ENCODE peak calls at places on chromosomes 16 and 17, in ten cellular contexts. One of them, this sample, is unnamed.

GRCh38 chr17:16419929-16420271 is 4.5 kb downstream of the TRPV2 start:
- DNase-seq in A549: no peak
- DNase-seq in dorsolateral prefrontal cortex: no peak
- DNase-seq in osteoblast: peak; percentile 90
- DNase-seq in tibial nerve: no peak
- DNase-seq in heart left ventricle: no peak
- DNase-seq in mesothelial cell of epicardium: no peak
- DNase-seq in prostate gland: no peak
- DNase-seq in MCF 10A: peak; percentile 65
- DNase-seq in heart right ventricle: no peak
- DNase-seq in this sample: peak; percentile 90

GRCh38 chr17:31660684-31661083 is 198.4 kb downstream of the COPRS start:
- DNase-seq in dorsolateral prefrontal cortex: no peak
- DNase-seq in heart left ventricle: no peak
- DNase-seq in osteoblast: no peak
- DNase-seq in heart right ventricle: no peak
- DNase-seq in A549: no peak
- DNase-seq in prostate gland: no peak
- DNase-seq in mesothelial cell of epicardium: no peak
- DNase-seq in tibial nerve: no peak
- DNase-seq in MCF 10A: no peak
- DNase-seq in this sample: no peak

GRCh38 chr16:67341250-67341649 is 14.6 kb downstream of the LRRC36 start:
- DNase-seq in heart left ventricle: no peak
- DNase-seq in mesothelial cell of epicardium: no peak
- DNase-seq in tibial nerve: no peak
- DNase-seq in MCF 10A: no peak
- DNase-seq in prostate gland: no peak
- DNase-seq in dorsolateral prefrontal cortex: no peak
- DNase-seq in osteoblast: no peak
- DNase-seq in heart right ventricle: no peak
- DNase-seq in A549: no peak
- DNase-seq in this sample: no peak

GRCh38 chr16:11232852-11233726 is 22.9 kb downstream of the SOCS1 start:
- DNase-seq in A549: no peak
- DNase-seq in osteoblast: no peak
- DNase-seq in heart left ventricle: peak; percentile 37
- DNase-seq in prostate gland: no peak
- DNase-seq in mesothelial cell of epicardium: no peak
- DNase-seq in tibial nerve: no peak
- DNase-seq in MCF 10A: no peak
- DNase-seq in dorsolateral prefrontal cortex: no peak
- DNase-seq in heart right ventricle: peak; percentile 24
- DNase-seq in this sample: no peak

GRCh38 chr16:49620158-49620867 is 235.6 kb downstream of the ZNF423 start:
- DNase-seq in prostate gland: no peak
- DNase-seq in MCF 10A: peak; percentile 68
- DNase-seq in osteoblast: peak; percentile 95
- DNase-seq in mesothelial cell of epicardium: no peak
- DNase-seq in A549: peak; percentile 44
- DNase-seq in heart left ventricle: peak; percentile 78
- DNase-seq in dorsolateral prefrontal cortex: no peak
- DNase-seq in tibial nerve: peak; percentile 56
- DNase-seq in heart right ventricle: peak; percentile 74
- DNase-seq in this sample: peak; percentile 77

GRCh38 chr17:80111702-80112470 is 10.5 kb downstream of the GAA start:
- DNase-seq in mesothelial cell of epicardium: no peak
- DNase-seq in MCF 10A: no peak
- DNase-seq in A549: peak; percentile 36
- DNase-seq in dorsolateral prefrontal cortex: no peak
- DNase-seq in heart left ventricle: no peak
- DNase-seq in heart right ventricle: no peak
- DNase-seq in osteoblast: peak; percentile 81
- DNase-seq in prostate gland: no peak
- DNase-seq in tibial nerve: no peak
- DNase-seq in this sample: no peak

GRCh38 chr17:53749178-53749577 is 73.5 kb upstream of the KIF2B start:
- DNase-seq in A549: no peak
- DNase-seq in osteoblast: no peak
- DNase-seq in mesothelial cell of epicardium: no peak
- DNase-seq in dorsolateral prefrontal cortex: peak; percentile 9
- DNase-seq in MCF 10A: peak; percentile 66
- DNase-seq in heart right ventricle: no peak
- DNase-seq in tibial nerve: no peak
- DNase-seq in prostate gland: no peak
- DNase-seq in heart left ventricle: no peak
- DNase-seq in this sample: peak; percentile 82

GRCh38 chr17:1958134-1958881 is 66.8 kb downstream of the RTN4RL1 start:
- DNase-seq in MCF 10A: no peak
- DNase-seq in mesothelial cell of epicardium: no peak
- DNase-seq in prostate gland: no peak
- DNase-seq in A549: no peak
- DNase-seq in heart right ventricle: no peak
- DNase-seq in osteoblast: peak; percentile 51
- DNase-seq in heart left ventricle: no peak
- DNase-seq in tibial nerve: no peak
- DNase-seq in dorsolateral prefrontal cortex: no peak
- DNase-seq in this sample: no peak

GRCh38 chr16:50985733-50986132 is 165.3 kb downstream of the SALL1 start:
- DNase-seq in prostate gland: no peak
- DNase-seq in heart left ventricle: no peak
- DNase-seq in MCF 10A: no peak
- DNase-seq in heart right ventricle: no peak
- DNase-seq in dorsolateral prefrontal cortex: no peak
- DNase-seq in A549: no peak
- DNase-seq in mesothelial cell of epicardium: no peak
- DNase-seq in osteoblast: no peak
- DNase-seq in tibial nerve: no peak
- DNase-seq in this sample: no peak

GRCh38 chr17:42275527-42276358 is 448 bp downstream of the STAT5B start:
- DNase-seq in mesothelial cell of epicardium: no peak
- DNase-seq in MCF 10A: no peak
- DNase-seq in osteoblast: peak; percentile 88
- DNase-seq in prostate gland: no peak
- DNase-seq in heart right ventricle: no peak
- DNase-seq in heart left ventricle: peak; percentile 23
- DNase-seq in A549: no peak
- DNase-seq in dorsolateral prefrontal cortex: no peak
- DNase-seq in tibial nerve: no peak
- DNase-seq in this sample: peak; percentile 51

GRCh38 chr17:18167421-18167820 is 16.2 kb upstream of the ALKBH5 start:
- DNase-seq in tibial nerve: no peak
- DNase-seq in heart right ventricle: no peak
- DNase-seq in osteoblast: peak; percentile 83
- DNase-seq in mesothelial cell of epicardium: no peak
- DNase-seq in MCF 10A: no peak
- DNase-seq in heart left ventricle: no peak
- DNase-seq in prostate gland: no peak
- DNase-seq in A549: no peak
- DNase-seq in dorsolateral prefrontal cortex: no peak
- DNase-seq in this sample: no peak
- TF ChIP-seq CTCF in tibial nerve: no peak
- TF ChIP-seq CTCF in heart right ventricle: no peak
- TF ChIP-seq CTCF in osteoblast: no peak
- TF ChIP-seq CTCF in mesothelial cell of epicardium: no peak
- TF ChIP-seq CTCF in MCF 10A: no peak
- TF ChIP-seq CTCF in heart left ventricle: no peak
- TF ChIP-seq CTCF in prostate gland: no peak
- TF ChIP-seq CTCF in A549: no peak
- TF ChIP-seq CTCF in dorsolateral prefrontal cortex: no peak
- TF ChIP-seq CTCF in this sample: no peak

GRCh38 chr17:61482467-61482866 is 30.2 kb downstream of the TBX4 start:
- DNase-seq in tibial nerve: no peak
- DNase-seq in heart left ventricle: no peak
- DNase-seq in osteoblast: no peak
- DNase-seq in heart right ventricle: no peak
- DNase-seq in MCF 10A: no peak
- DNase-seq in A549: no peak
- DNase-seq in dorsolateral prefrontal cortex: no peak
- DNase-seq in prostate gland: no peak
- DNase-seq in mesothelial cell of epicardium: no peak
- DNase-seq in this sample: no peak

GRCh38 chr17:61479493-61480413 is 27.5 kb downstream of the TBX4 start:
- DNase-seq in heart left ventricle: no peak
- DNase-seq in mesothelial cell of epicardium: no peak
- DNase-seq in tibial nerve: no peak
- DNase-seq in heart right ventricle: no peak
- DNase-seq in dorsolateral prefrontal cortex: no peak
- DNase-seq in MCF 10A: no peak
- DNase-seq in A549: no peak
- DNase-seq in prostate gland: no peak
- DNase-seq in osteoblast: no peak
- DNase-seq in this sample: no peak

GRCh38 chr17:61483778-61484116 is 31.5 kb downstream of the TBX4 start:
- DNase-seq in mesothelial cell of epicardium: no peak
- DNase-seq in tibial nerve: no peak
- DNase-seq in A549: no peak
- DNase-seq in MCF 10A: no peak
- DNase-seq in heart right ventricle: no peak
- DNase-seq in prostate gland: no peak
- DNase-seq in dorsolateral prefrontal cortex: no peak
- DNase-seq in osteoblast: no peak
- DNase-seq in heart left ventricle: no peak
- DNase-seq in this sample: no peak

GRCh38 chr17:61480414-61480807 is 28.2 kb downstream of the TBX4 start:
- DNase-seq in osteoblast: no peak
- DNase-seq in prostate gland: no peak
- DNase-seq in MCF 10A: no peak
- DNase-seq in mesothelial cell of epicardium: no peak
- DNase-seq in heart right ventricle: no peak
- DNase-seq in dorsolateral prefrontal cortex: no peak
- DNase-seq in A549: no peak
- DNase-seq in tibial nerve: no peak
- DNase-seq in heart left ventricle: no peak
- DNase-seq in this sample: no peak

GRCh38 chr17:61481421-61481820 is 29.2 kb downstream of the TBX4 start:
- DNase-seq in heart left ventricle: no peak
- DNase-seq in MCF 10A: no peak
- DNase-seq in mesothelial cell of epicardium: no peak
- DNase-seq in heart right ventricle: no peak
- DNase-seq in osteoblast: no peak
- DNase-seq in A549: no peak
- DNase-seq in tibial nerve: no peak
- DNase-seq in prostate gland: no peak
- DNase-seq in dorsolateral prefrontal cortex: no peak
- DNase-seq in this sample: no peak
- TF ChIP-seq CTCF in heart left ventricle: no peak
- TF ChIP-seq CTCF in MCF 10A: no peak
- TF ChIP-seq CTCF in mesothelial cell of epicardium: no peak
- TF ChIP-seq CTCF in heart right ventricle: no peak
- TF ChIP-seq CTCF in osteoblast: no peak
- TF ChIP-seq CTCF in A549: no peak
- TF ChIP-seq CTCF in tibial nerve: no peak
- TF ChIP-seq CTCF in prostate gland: no peak
- TF ChIP-seq CTCF in dorsolateral prefrontal cortex: no peak
- TF ChIP-seq CTCF in this sample: no peak

GRCh38 chr16:77195411-77195810 is 3.8 kb upstream of the SYCE1L start:
- DNase-seq in heart left ventricle: no peak
- DNase-seq in MCF 10A: no peak
- DNase-seq in prostate gland: no peak
- DNase-seq in A549: no peak
- DNase-seq in mesothelial cell of epicardium: no peak
- DNase-seq in tibial nerve: no peak
- DNase-seq in dorsolateral prefrontal cortex: no peak
- DNase-seq in heart right ventricle: no peak
- DNase-seq in osteoblast: no peak
- DNase-seq in this sample: no peak

GRCh38 chr16:77191259-77191969 is 424 bp downstream of the MON1B start:
- DNase-seq in mesothelial cell of epicardium: no peak
- DNase-seq in osteoblast: peak; percentile 78
- DNase-seq in heart left ventricle: no peak
- DNase-seq in dorsolateral prefrontal cortex: peak; percentile 20
- DNase-seq in prostate gland: no peak
- DNase-seq in heart right ventricle: peak; percentile 29
- DNase-seq in A549: no peak
- DNase-seq in tibial nerve: no peak
- DNase-seq in MCF 10A: no peak
- DNase-seq in this sample: no peak

GRCh38 chr16:77194295-77195231 is 3.6 kb downstream of the MON1B start:
- DNase-seq in mesothelial cell of epicardium: no peak
- DNase-seq in heart right ventricle: no peak
- DNase-seq in heart left ventricle: no peak
- DNase-seq in prostate gland: no peak
- DNase-seq in dorsolateral prefrontal cortex: no peak
- DNase-seq in tibial nerve: no peak
- DNase-seq in MCF 10A: no peak
- DNase-seq in osteoblast: no peak
- DNase-seq in A549: no peak
- DNase-seq in this sample: no peak

GRCh38 chr16:77190478-77191258 is at the start of gene MON1B:
- DNase-seq in tibial nerve: peak; percentile 96
- DNase-seq in MCF 10A: peak; percentile 99
- DNase-seq in heart left ventricle: peak; percentile 98
- DNase-seq in mesothelial cell of epicardium: peak; percentile 88
- DNase-seq in A549: peak; percentile 99
- DNase-seq in dorsolateral prefrontal cortex: peak; percentile 97
- DNase-seq in osteoblast: peak; percentile 100
- DNase-seq in prostate gland: peak; percentile 98
- DNase-seq in heart right ventricle: peak; percentile 98
- DNase-seq in this sample: peak; percentile 99

GRCh38 chr16:77193377-77193776 is 2.4 kb downstream of the MON1B start:
- DNase-seq in A549: no peak
- DNase-seq in tibial nerve: no peak
- DNase-seq in MCF 10A: no peak
- DNase-seq in mesothelial cell of epicardium: no peak
- DNase-seq in heart left ventricle: no peak
- DNase-seq in dorsolateral prefrontal cortex: no peak
- DNase-seq in heart right ventricle: no peak
- DNase-seq in osteoblast: no peak
- DNase-seq in prostate gland: no peak
- DNase-seq in this sample: no peak
- TF ChIP-seq CTCF in A549: no peak
- TF ChIP-seq CTCF in tibial nerve: no peak
- TF ChIP-seq CTCF in MCF 10A: no peak
- TF ChIP-seq CTCF in mesothelial cell of epicardium: no peak
- TF ChIP-seq CTCF in heart left ventricle: no peak
- TF ChIP-seq CTCF in dorsolateral prefrontal cortex: no peak
- TF ChIP-seq CTCF in heart right ventricle: no peak
- TF ChIP-seq CTCF in osteoblast: no peak
- TF ChIP-seq CTCF in prostate gland: no peak
- TF ChIP-seq CTCF in this sample: no peak

DNA sequence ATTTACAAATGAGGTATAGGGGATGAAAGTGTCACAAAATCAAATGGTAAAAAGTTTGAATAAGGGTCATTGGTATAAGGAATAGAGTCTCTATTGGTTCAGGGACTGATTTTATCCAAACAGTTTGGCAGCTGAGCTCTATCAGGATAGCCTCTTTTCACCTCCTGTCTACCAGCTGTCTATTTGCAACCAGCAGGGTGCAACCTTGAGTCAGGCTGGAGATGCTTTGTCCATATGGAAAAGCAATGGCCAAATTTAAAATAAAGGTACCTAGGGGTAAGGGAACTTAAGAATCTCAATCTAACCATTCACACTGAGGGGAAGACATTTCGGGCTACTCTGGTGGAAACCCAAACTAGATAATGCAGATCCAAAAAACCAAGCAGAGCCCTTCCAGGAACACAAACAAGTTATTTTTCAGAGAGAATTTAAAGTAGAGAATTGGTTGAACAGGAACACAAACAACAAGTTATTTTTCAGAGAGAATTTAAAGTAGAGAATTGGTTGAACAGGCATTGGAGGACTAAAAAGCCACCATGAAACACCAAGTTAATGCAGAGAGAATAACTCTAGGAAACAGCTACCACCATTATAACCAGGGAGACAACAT is 12.6 kb upstream of the CA10 start:
- DNase-seq in osteoblast: peak; percentile 41
- DNase-seq in A549: peak; percentile 10
- DNase-seq in dorsolateral prefrontal cortex: no peak
- DNase-seq in tibial nerve: no peak
- DNase-seq in MCF 10A: peak; percentile 66
- DNase-seq in heart left ventricle: no peak
- DNase-seq in mesothelial cell of epicardium: no peak
- DNase-seq in prostate gland: peak; percentile 14
- DNase-seq in heart right ventricle: no peak
- DNase-seq in this sample: no peak
- TF ChIP-seq CTCF in osteoblast: peak; percentile 15
- TF ChIP-seq CTCF in A549: peak; percentile 47
- TF ChIP-seq CTCF in dorsolateral prefrontal cortex: peak; percentile 49
- TF ChIP-seq CTCF in tibial nerve: no peak
- TF ChIP-seq CTCF in MCF 10A: peak; percentile 63
- TF ChIP-seq CTCF in heart left ventricle: no peak
- TF ChIP-seq CTCF in mesothelial cell of epicardium: peak; percentile 71
- TF ChIP-seq CTCF in prostate gland: peak; percentile 41
- TF ChIP-seq CTCF in heart right ventricle: peak; percentile 23
- TF ChIP-seq CTCF in this sample: peak; percentile 52

This sample was measured in astrocyte of the spinal cord.